ENCODE peak calls at places on chromosomes 7 and 10, in four cellular contexts. U is fibroblast of lung, X is epithelial cell of esophagus, L is AG09309. W is an unnamed sample.
A peak's percentile ranks its signal among the peaks of the same experiment; 100 is the strongest.

GRCh38 chr7:2253525-2254244 is 11.7 kb downstream of the NUDT1 start:
- DNase-seq in U (no peak), X (no peak), L (no peak), W (no peak)

GRCh38 chr7:22939842-22940241 is 74.1 kb downstream of the HYCC1 start:
- DNase-seq in U (no peak), X (no peak), L (no peak), W (no peak)

GRCh38 chr7:47669178-47669878 is 87.4 kb upstream of the TNS3 start:
- DNase-seq in U (peak; percentile 99), X (peak; percentile 93), L (peak; percentile 78), W (peak; percentile 95)

GRCh38 chr10:119401671-119402395 is 140.7 kb downstream of the RGS10 start:
- DNase-seq in U (peak; percentile 99), X (peak; percentile 77), L (peak; percentile 89), W (peak; percentile 97)

GRCh38 chr7:140269004-140269638 is 92.3 kb upstream of the KDM7A start:
- DNase-seq in U (no peak), X (no peak), L (no peak), W (no peak)

GRCh38 chr10:60521974-60522405 is 132.3 kb upstream of the ANK3 start:
- DNase-seq in U (no peak), X (peak; percentile 17), L (peak; percentile 73), W (peak; percentile 87)

GRCh38 chr7:74483402-74484336 is 30.0 kb downstream of the GTF2IRD1 start:
- DNase-seq in U (peak; percentile 59), X (peak; percentile 54), L (peak; percentile 57), W (no peak)

GRCh38 chr10:71291501-71291900 is 27.6 kb upstream of the SLC29A3 start:
- DNase-seq in U (no peak), X (no peak), L (no peak), W (no peak)

GRCh38 chr7:155947051-155947450 is 134.8 kb upstream of the SHH start:
- DNase-seq in U (peak; percentile 49), X (peak; percentile 22), L (no peak), W (no peak)

GRCh38 chr10:35399414-35400009 is 63.2 kb downstream of the CCNY start:
- DNase-seq in U (no peak), X (no peak), L (no peak), W (no peak)

GRCh38 chr10:98169379-98169778 is 34.9 kb downstream of the R3HCC1L start:
- DNase-seq in U (no peak), X (no peak), L (no peak), W (no peak)

GRCh38 chr10:98172073-98172472 is 37.6 kb downstream of the R3HCC1L start:
- DNase-seq in U (peak; percentile 19), X (no peak), L (no peak), W (no peak)

GRCh38 chr10:98172495-98172894 is 38.0 kb downstream of the R3HCC1L start:
- DNase-seq in U (no peak), X (no peak), L (no peak), W (no peak)

GRCh38 chr10:98168766-98169165 is 34.3 kb downstream of the R3HCC1L start:
- DNase-seq in U (no peak), X (no peak), L (no peak), W (no peak)

GRCh38 chr10:98170249-98171117 is 36.0 kb downstream of the R3HCC1L start:
- DNase-seq in U (peak; percentile 58), X (peak; percentile 69), L (no peak), W (peak; percentile 33)
- TF ChIP-seq CTCF in U (peak; percentile 79), X (peak; percentile 82), L (peak; percentile 69), W (peak; percentile 76)

DNA sequence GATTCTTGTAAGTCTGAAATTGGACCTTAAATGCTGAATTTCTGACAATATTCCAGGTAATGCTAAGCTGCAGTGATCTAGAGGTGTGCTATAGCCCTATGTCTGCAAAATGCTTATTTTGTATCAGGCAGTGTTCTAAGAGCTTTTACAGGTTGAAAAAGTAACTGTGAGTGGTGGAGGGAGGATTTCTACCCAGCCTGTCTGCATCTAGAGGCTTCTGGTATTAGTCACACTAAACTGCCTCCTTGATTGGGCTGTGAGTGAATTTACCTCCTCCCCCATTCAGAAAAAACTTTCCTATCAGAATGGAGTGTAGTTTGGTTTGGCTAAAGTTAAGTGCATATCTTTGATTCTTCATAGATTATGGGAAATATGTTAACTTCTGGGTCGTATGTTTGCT is 56.8 kb downstream of the BBS9 start:
- DNase-seq in U (peak; percentile 20), X (peak; percentile 31), L (no peak), W (no peak)
- TF ChIP-seq CTCF in U (no peak), X (no peak), L (no peak), W (no peak)

GRCh38 chr10:7826971-7827370 is 8.7 kb downstream of the TAF3 start:
- DNase-seq in U (peak; percentile 34), X (peak; percentile 52), L (no peak), W (peak; percentile 9)
- TF ChIP-seq CTCF in U (no peak), X (no peak), L (no peak), W (no peak)

GRCh38 chr7:36083626-36084380 is 69.3 kb upstream of the EEPD1 start:
- DNase-seq in U (no peak), X (no peak), L (no peak), W (no peak)

GRCh38 chr7:36086571-36086970 is 66.5 kb upstream of the EEPD1 start:
- DNase-seq in U (no peak), X (peak; percentile 10), L (no peak), W (no peak)

GRCh38 chr7:36085096-36085495 is 68.0 kb upstream of the EEPD1 start:
- DNase-seq in U (no peak), X (no peak), L (no peak), W (no peak)

GRCh38 chr7:36082910-36083309 is 70.1 kb upstream of the EEPD1 start:
- DNase-seq in U (no peak), X (no peak), L (no peak), W (no peak)

GRCh38 chr7:36084485-36085091 is 68.5 kb upstream of the EEPD1 start:
- DNase-seq in U (peak; percentile 32), X (peak; percentile 62), L (peak; percentile 8), W (peak; percentile 5)
- TF ChIP-seq CTCF in U (peak; percentile 17), X (peak; percentile 57), L (peak; percentile 49), W (peak; percentile 43)

DNA sequence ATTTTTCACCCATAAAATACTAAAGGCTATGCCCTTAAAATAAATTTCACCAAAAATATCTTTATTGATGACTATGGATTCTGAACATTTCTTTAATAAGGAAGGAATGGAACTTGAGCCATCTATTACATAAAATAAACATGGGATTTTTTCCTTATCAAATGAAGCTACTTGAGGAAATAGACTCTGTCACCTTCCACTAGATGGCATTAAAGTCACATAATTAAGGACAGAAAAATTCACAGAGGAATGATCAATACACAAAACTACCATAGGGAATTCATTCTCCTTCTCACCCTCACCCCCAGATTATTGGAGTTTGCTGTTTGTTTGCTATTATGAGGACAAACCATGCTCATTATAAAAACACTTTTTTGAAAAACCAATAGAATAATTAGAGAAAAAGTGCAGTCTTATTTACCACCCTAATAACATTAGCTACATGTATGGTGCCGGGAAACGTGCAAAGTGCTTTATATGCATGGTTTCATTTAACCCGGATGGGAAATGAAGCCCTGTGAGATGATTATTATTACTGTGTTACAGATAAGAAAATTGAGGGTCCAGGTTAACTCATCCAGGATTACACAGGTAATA is 21.1 kb upstream of the FOXI2 start:
- DNase-seq in U (peak; percentile 15), X (peak; percentile 49), L (no peak), W (no peak)
- TF ChIP-seq CTCF in U (no peak), X (peak; percentile 30), L (no peak), W (no peak)

DNA sequence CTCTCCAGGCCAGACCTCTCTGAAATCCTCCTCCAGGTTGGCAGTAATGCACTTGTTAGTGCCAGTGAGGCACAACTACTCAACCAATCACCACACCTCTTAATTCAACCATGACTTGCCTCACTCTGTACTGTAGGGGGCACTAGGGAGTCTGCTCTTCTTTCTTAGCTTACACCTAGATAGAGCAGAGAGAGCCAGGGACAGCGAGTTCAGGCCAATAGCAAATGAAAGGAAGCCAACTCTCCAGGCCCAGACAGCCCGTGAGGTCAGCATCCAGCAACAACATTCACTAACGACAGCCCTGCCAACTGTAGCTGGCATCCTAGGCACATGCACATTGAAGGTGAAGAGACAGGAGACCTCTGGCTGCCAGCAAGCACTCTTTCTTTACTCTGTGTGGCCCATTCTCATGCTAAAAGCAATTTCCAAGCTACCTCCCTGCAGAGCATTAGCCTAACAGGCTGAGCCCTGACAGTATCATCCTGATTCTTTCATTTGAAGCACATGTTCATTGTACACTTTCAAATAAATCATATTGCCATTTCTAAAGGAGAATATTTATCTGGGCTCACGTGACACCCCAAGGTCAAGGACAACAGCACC is 136.3 kb downstream of the DPY19L1 start:
- DNase-seq in U (no peak), X (peak; percentile 12), L (no peak), W (no peak)
- TF ChIP-seq CTCF in U (no peak), X (peak; percentile 9), L (no peak), W (peak; percentile 37)

DNA sequence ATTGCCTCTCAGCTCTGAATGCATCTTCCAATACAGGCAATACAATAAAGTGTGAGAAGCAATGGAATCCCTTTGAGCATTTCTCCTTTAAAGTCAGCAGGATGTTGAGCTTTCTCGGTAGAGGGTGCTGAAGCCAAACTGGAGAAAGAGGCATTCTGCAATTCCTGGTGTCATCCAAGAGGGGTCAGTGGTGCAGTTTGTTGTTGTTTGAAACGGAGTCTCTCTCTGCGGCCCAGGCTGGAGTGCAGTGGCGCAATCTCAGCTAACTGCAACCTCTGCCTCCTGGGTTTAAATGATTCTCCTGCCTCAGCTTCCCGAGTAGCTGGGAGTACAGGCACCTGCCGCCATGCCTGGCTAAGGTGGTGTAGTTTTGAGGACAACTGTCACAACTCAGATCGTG is 486.5 kb downstream of the CALN1 start:
- DNase-seq in U (no peak), X (no peak), L (no peak), W (no peak)
- TF ChIP-seq CTCF in U (no peak), X (no peak), L (no peak), W (no peak)

GRCh38 chr7:105937411-105937810 is 25.7 kb upstream of the CDHR3 start:
- DNase-seq in U (no peak), X (no peak), L (no peak), W (no peak)

GRCh38 chr7:105931179-105931578 is 31.9 kb upstream of the CDHR3 start:
- DNase-seq in U (no peak), X (no peak), L (no peak), W (no peak)

GRCh38 chr7:105935250-105935649 is 27.8 kb upstream of the CDHR3 start:
- DNase-seq in U (no peak), X (peak; percentile 35), L (no peak), W (no peak)

GRCh38 chr7:105932835-105933477 is 30.1 kb upstream of the CDHR3 start:
- DNase-seq in U (peak; percentile 73), X (peak; percentile 13), L (peak; percentile 88), W (peak; percentile 89)

GRCh38 chr7:105934577-105935185 is 28.4 kb upstream of the CDHR3 start:
- DNase-seq in U (peak; percentile 89), X (no peak), L (peak; percentile 28), W (peak; percentile 19)
- TF ChIP-seq CTCF in U (peak; percentile 32), X (no peak), L (peak; percentile 37), W (peak; percentile 25)

GRCh38 chr7:42096681-42097637 is 140.1 kb downstream of the GLI3 start:
- DNase-seq in U (peak; percentile 77), X (no peak), L (peak; percentile 47), W (no peak)

GRCh38 chr7:42099076-42099836 is 137.8 kb downstream of the GLI3 start:
- DNase-seq in U (peak; percentile 55), X (peak; percentile 15), L (no peak), W (no peak)

GRCh38 chr7:42096262-42096661 is 140.7 kb downstream of the GLI3 start:
- DNase-seq in U (no peak), X (no peak), L (no peak), W (no peak)

GRCh38 chr7:42095791-42096190 is 141.2 kb downstream of the GLI3 start:
- DNase-seq in U (no peak), X (no peak), L (no peak), W (no peak)

GRCh38 chr7:42097756-42098155 is 139.3 kb downstream of the GLI3 start:
- DNase-seq in U (peak; percentile 85), X (peak; percentile 96), L (peak; percentile 73), W (peak; percentile 54)
- TF ChIP-seq CTCF in U (peak; percentile 10), X (peak; percentile 23), L (peak; percentile 40), W (peak; percentile 32)